ENCODE peak calls at places on chromosomes 3 and 15, in eight cellular contexts. One of them, this sample, is unnamed. For H3K4me1, the result is how much of the 10 kb centered on the place peaks cover.

GRCh38 chr3:120693439-120694172 is 11.6 kb upstream of the HGD start:
- DNase-seq in Panc1: no peak
- DNase-seq in prostate gland: no peak
- DNase-seq in SK-N-SH: no peak
- DNase-seq in breast epithelium: no peak
- DNase-seq in stomach: no peak
- DNase-seq in GM23338: no peak
- DNase-seq in HCT116: no peak
- DNase-seq in this sample: no peak

GRCh38 chr3:60076307-60076706 is 1026.5 kb upstream of the CFAP20DC start:
- DNase-seq in Panc1: no peak
- DNase-seq in prostate gland: no peak
- DNase-seq in SK-N-SH: no peak
- DNase-seq in breast epithelium: no peak
- DNase-seq in stomach: no peak
- DNase-seq in GM23338: no peak
- DNase-seq in HCT116: no peak
- DNase-seq in this sample: no peak

GRCh38 chr3:171454026-171454425 is 6.2 kb downstream of the TNIK start:
- DNase-seq in Panc1: no peak
- DNase-seq in prostate gland: no peak
- DNase-seq in SK-N-SH: peak
- DNase-seq in breast epithelium: no peak
- DNase-seq in stomach: peak
- DNase-seq in GM23338: no peak
- DNase-seq in HCT116: no peak
- DNase-seq in this sample: no peak

GRCh38 chr3:41578798-41579197 is 379.5 kb downstream of the CTNNB1 start:
- DNase-seq in Panc1: no peak
- DNase-seq in prostate gland: no peak
- DNase-seq in SK-N-SH: no peak
- DNase-seq in breast epithelium: no peak
- DNase-seq in stomach: no peak
- DNase-seq in GM23338: no peak
- DNase-seq in HCT116: no peak
- DNase-seq in this sample: no peak

GRCh38 chr3:185925353-185925752 is 12.5 kb downstream of the TRA2B start:
- DNase-seq in Panc1: no peak
- DNase-seq in prostate gland: no peak
- DNase-seq in SK-N-SH: no peak
- DNase-seq in breast epithelium: no peak
- DNase-seq in stomach: no peak
- DNase-seq in GM23338: no peak
- DNase-seq in HCT116: no peak
- DNase-seq in this sample: no peak

GRCh38 chr15:75456710-75457109 is 5.2 kb upstream of the SIN3A start:
- DNase-seq in Panc1: no peak
- DNase-seq in prostate gland: no peak
- DNase-seq in SK-N-SH: no peak
- DNase-seq in breast epithelium: no peak
- DNase-seq in stomach: no peak
- DNase-seq in GM23338: peak
- DNase-seq in HCT116: no peak
- DNase-seq in this sample: no peak

GRCh38 chr3:99473321-99473751 is 165.1 kb upstream of the COL8A1 start:
- DNase-seq in Panc1: no peak
- DNase-seq in prostate gland: no peak
- DNase-seq in SK-N-SH: no peak
- DNase-seq in breast epithelium: no peak
- DNase-seq in stomach: no peak
- DNase-seq in GM23338: no peak
- DNase-seq in HCT116: no peak
- DNase-seq in this sample: no peak

GRCh38 chr3:194130211-194130610 is 5.7 kb upstream of the HES1 start:
- DNase-seq in Panc1: no peak
- DNase-seq in prostate gland: no peak
- DNase-seq in SK-N-SH: no peak
- DNase-seq in breast epithelium: no peak
- DNase-seq in stomach: no peak
- DNase-seq in GM23338: no peak
- DNase-seq in HCT116: no peak
- DNase-seq in this sample: no peak

GRCh38 chr3:33942483-33943150 is 144.2 kb downstream of the PDCD6IP start:
- DNase-seq in Panc1: no peak
- DNase-seq in prostate gland: no peak
- DNase-seq in SK-N-SH: no peak
- DNase-seq in breast epithelium: no peak
- DNase-seq in stomach: no peak
- DNase-seq in GM23338: no peak
- DNase-seq in HCT116: no peak
- DNase-seq in this sample: no peak

GRCh38 chr3:122263974-122264588 is 61.0 kb upstream of the CSTA start:
- DNase-seq in Panc1: no peak
- DNase-seq in prostate gland: no peak
- DNase-seq in SK-N-SH: no peak
- DNase-seq in breast epithelium: no peak
- DNase-seq in stomach: no peak
- DNase-seq in GM23338: no peak
- DNase-seq in HCT116: no peak
- DNase-seq in this sample: no peak

GRCh38 chr3:168094580-168094876 is 1.2 kb downstream of the GOLIM4 start:
- DNase-seq in Panc1: no peak
- DNase-seq in prostate gland: no peak
- DNase-seq in SK-N-SH: no peak
- DNase-seq in breast epithelium: peak
- DNase-seq in stomach: peak
- DNase-seq in GM23338: no peak
- DNase-seq in HCT116: no peak
- DNase-seq in this sample: no peak

GRCh38 chr3:39808467-39809180 is 785 bp upstream of the MYRIP start:
- DNase-seq in Panc1: no peak
- DNase-seq in prostate gland: peak
- DNase-seq in SK-N-SH: peak
- DNase-seq in breast epithelium: no peak
- DNase-seq in stomach: peak
- DNase-seq in GM23338: peak
- DNase-seq in HCT116: no peak
- DNase-seq in this sample: no peak

GRCh38 chr15:56019060-56019793 is 25.8 kb upstream of the NEDD4 start:
- DNase-seq in Panc1: no peak
- DNase-seq in prostate gland: no peak
- DNase-seq in SK-N-SH: no peak
- DNase-seq in breast epithelium: no peak
- DNase-seq in stomach: no peak
- DNase-seq in GM23338: no peak
- DNase-seq in HCT116: no peak
- DNase-seq in this sample: no peak

GRCh38 chr15:51398676-51399075 is 57.2 kb downstream of the GLDN start:
- DNase-seq in Panc1: no peak
- DNase-seq in prostate gland: no peak
- DNase-seq in SK-N-SH: no peak
- DNase-seq in breast epithelium: no peak
- DNase-seq in stomach: no peak
- DNase-seq in GM23338: no peak
- DNase-seq in HCT116: no peak
- DNase-seq in this sample: no peak

GRCh38 chr15:91118796-91119590 is 18.9 kb downstream of the SV2B start:
- DNase-seq in Panc1: no peak
- DNase-seq in prostate gland: no peak
- DNase-seq in SK-N-SH: no peak
- DNase-seq in breast epithelium: no peak
- DNase-seq in stomach: no peak
- DNase-seq in GM23338: no peak
- DNase-seq in HCT116: no peak
- DNase-seq in this sample: no peak

GRCh38 chr3:35291837-35292236 is 347.5 kb upstream of the ARPP21 start:
- DNase-seq in Panc1: no peak
- DNase-seq in prostate gland: no peak
- DNase-seq in SK-N-SH: no peak
- DNase-seq in breast epithelium: no peak
- DNase-seq in stomach: no peak
- DNase-seq in GM23338: peak
- DNase-seq in HCT116: no peak
- DNase-seq in this sample: no peak

GRCh38 chr3:35295875-35296274 is 343.4 kb upstream of the ARPP21 start:
- DNase-seq in Panc1: no peak
- DNase-seq in prostate gland: no peak
- DNase-seq in SK-N-SH: no peak
- DNase-seq in breast epithelium: no peak
- DNase-seq in stomach: no peak
- DNase-seq in GM23338: no peak
- DNase-seq in HCT116: no peak
- DNase-seq in this sample: no peak

DNA sequence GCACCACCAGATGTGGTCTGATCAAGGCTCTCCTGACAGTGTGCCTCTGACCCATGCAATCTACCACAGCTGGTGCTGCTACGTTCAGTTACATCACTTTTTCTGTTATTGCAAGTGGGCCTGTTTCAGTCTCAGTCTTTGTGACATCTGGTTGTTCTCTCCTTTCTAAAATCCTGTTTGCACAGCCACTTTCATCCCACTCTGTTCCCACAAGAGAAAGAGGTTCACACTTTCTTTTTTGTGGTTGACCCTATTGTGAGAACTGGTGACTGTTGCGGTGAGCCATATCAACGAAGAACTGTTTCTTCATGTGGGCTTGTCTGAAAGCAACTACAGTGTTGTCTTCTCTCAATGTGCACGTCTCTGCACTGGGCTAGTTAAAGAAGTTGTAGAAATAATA is 342.8 kb upstream of the ARPP21 start:
- DNase-seq in Panc1: no peak
- DNase-seq in prostate gland: no peak
- DNase-seq in SK-N-SH: no peak
- DNase-seq in breast epithelium: no peak
- DNase-seq in stomach: no peak
- DNase-seq in GM23338: no peak
- DNase-seq in HCT116: no peak
- DNase-seq in this sample: no peak
- TF ChIP-seq POLR2AphosphoS5 in Panc1: no peak
- TF ChIP-seq POLR2AphosphoS5 in prostate gland: no peak
- TF ChIP-seq POLR2AphosphoS5 in SK-N-SH: no peak
- TF ChIP-seq POLR2AphosphoS5 in breast epithelium: no peak
- TF ChIP-seq POLR2AphosphoS5 in stomach: no peak
- TF ChIP-seq POLR2AphosphoS5 in GM23338: no peak
- TF ChIP-seq POLR2AphosphoS5 in HCT116: no peak
- TF ChIP-seq POLR2AphosphoS5 in this sample: no peak

DNA sequence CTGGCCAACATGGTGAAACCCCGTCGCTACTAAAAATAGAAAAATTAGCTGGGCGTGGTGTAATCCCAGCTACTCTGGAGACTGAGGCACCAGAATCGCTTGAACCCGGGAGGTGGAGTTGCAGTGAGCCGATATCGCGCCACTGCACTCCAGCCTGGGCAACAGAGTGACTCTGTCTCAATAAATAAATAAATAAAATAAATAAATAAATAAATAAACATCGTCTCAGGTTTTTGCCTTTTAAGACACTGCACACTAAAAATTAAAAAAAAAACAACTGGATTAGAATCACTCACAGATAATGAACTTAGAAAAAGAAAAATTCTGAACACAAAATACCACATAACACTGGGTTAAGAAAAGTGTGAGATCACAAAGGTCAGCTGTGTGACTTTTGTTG is 2.4 kb downstream of the ZBTB11 start:
- DNase-seq in Panc1: no peak
- DNase-seq in prostate gland: no peak
- DNase-seq in SK-N-SH: no peak
- DNase-seq in breast epithelium: no peak
- DNase-seq in stomach: no peak
- DNase-seq in GM23338: no peak
- DNase-seq in HCT116: no peak
- DNase-seq in this sample: no peak
- H3K4me3 ChIP-seq in Panc1: peak
- H3K4me3 ChIP-seq in prostate gland: no peak
- H3K4me3 ChIP-seq in SK-N-SH: no peak
- H3K4me3 ChIP-seq in breast epithelium: no peak
- H3K4me3 ChIP-seq in stomach: no peak
- H3K4me3 ChIP-seq in GM23338: no peak
- H3K4me3 ChIP-seq in HCT116: no peak
- H3K4me3 ChIP-seq in this sample: no peak

DNA sequence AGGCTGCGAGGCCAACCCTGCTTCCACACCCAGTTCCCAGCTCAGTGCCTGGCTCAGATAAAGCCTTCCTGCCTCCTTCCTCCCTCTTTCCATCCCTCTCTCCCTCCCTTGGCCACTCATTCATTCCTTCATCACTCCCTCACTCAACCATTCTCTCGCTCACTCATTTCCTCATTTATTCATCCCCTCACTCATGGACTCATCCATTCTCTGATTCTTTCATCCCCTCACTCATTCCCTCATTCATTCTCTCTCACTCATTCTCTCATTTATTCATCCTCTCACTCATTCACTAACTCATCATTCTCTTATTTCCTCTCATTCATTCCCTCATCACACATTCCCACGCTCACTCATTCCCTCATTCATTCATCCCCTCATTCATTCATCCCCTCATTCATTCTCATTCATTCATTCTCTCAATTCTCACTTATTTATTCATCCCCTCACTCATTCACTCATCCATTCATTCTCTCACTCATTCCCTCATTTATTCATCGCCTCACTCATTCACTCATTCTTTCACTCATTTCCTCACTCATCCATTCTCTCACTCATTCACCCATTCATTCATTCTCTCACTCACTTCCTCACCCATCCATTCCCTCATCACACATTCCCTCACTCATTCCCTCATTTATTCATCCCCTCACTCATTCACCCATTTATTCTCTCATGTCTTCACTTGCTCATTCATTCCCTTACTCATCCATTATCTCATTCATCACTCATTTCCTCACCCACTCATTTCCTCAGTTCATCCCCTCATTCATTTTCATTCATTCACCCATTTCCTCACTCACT is 13.2 kb downstream of the ABTB1 start:
- DNase-seq in Panc1: no peak
- DNase-seq in prostate gland: no peak
- DNase-seq in SK-N-SH: no peak
- DNase-seq in breast epithelium: no peak
- DNase-seq in stomach: no peak
- DNase-seq in GM23338: no peak
- DNase-seq in HCT116: no peak
- DNase-seq in this sample: no peak
- H3K4me1 ChIP-seq in Panc1: under half
- H3K4me1 ChIP-seq in prostate gland: under half
- H3K4me1 ChIP-seq in SK-N-SH: under half
- H3K4me1 ChIP-seq in breast epithelium: under half
- H3K4me1 ChIP-seq in stomach: under half
- H3K4me1 ChIP-seq in GM23338: under half
- H3K4me1 ChIP-seq in HCT116: under half
- H3K4me1 ChIP-seq in this sample: under half

DNA sequence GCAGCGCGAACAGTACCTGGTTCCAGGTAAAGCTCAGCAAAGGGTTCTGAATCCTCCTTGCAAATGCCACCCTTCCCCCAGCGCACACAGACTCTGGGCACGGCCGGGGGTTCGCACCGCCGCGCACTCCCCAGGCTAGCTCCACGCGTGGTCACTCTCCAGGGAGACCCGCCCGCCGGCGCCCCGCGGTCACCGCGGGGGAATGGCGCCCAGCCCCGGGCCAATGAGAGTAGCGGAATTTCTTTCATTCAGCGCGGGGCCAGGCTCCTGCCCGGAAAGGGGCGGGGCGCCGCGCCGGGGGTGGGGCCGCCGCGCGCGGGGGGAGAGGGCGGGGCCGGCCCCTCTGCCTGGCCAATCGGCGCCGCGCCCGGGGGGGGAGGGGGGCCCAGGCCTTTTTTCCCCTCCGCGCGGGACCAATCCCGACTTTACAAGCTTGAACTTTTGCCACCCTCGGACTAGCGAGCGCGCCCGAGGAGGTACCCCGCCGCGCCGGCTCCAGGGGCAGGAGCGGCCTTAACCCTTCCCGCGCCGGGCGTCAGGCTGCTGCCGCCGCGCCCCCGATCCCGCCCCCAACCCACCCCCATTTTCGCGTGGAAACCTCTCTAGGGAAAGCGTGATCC is 1.1 kb upstream of the SMAD6 start:
- DNase-seq in Panc1: no peak
- DNase-seq in prostate gland: peak
- DNase-seq in SK-N-SH: peak
- DNase-seq in breast epithelium: peak
- DNase-seq in stomach: peak
- DNase-seq in GM23338: peak
- DNase-seq in HCT116: peak
- DNase-seq in this sample: peak
- TF ChIP-seq POLR2AphosphoS5 in Panc1: peak
- TF ChIP-seq POLR2AphosphoS5 in prostate gland: peak
- TF ChIP-seq POLR2AphosphoS5 in SK-N-SH: peak
- TF ChIP-seq POLR2AphosphoS5 in breast epithelium: no peak
- TF ChIP-seq POLR2AphosphoS5 in stomach: peak
- TF ChIP-seq POLR2AphosphoS5 in GM23338: peak
- TF ChIP-seq POLR2AphosphoS5 in HCT116: peak
- TF ChIP-seq POLR2AphosphoS5 in this sample: peak